ENCODE peak calls at places on chromosomes 2 and 18, in four cellular contexts. R is fibroblast of pulmonary artery; E is stimulated activated CD4-positive, alpha-beta T cell treated with anti-CD3 and anti-CD28 coated beads, Interleukin-2, amount 100 ng/mL, for 48 hours; U is stomach. O is an unnamed sample.

GRCh38 chr2:161029321-161029720 is 130.9 kb upstream of the TANK start:
- DNase-seq in U (no peak), E (no peak), R (no peak), O (no peak)

GRCh38 chr2:67625178-67625577 is 228.0 kb downstream of the ETAA1 start:
- DNase-seq in E (no peak), R (peak), U (no peak), O (peak)

GRCh38 chr18:36769611-36770314 is 59.0 kb downstream of the TPGS2 start:
- DNase-seq in E (no peak), R (no peak), U (no peak), O (no peak)

GRCh38 chr2:79178073-79178720 is 18.6 kb upstream of the REG3A start:
- DNase-seq in U (no peak), R (no peak), E (no peak), O (no peak)

GRCh38 chr2:219570924-219571310 is 422 bp downstream of the OBSL1 start:
- DNase-seq in E (no peak), R (peak), U (no peak), O (peak)

GRCh38 chr2:163604941-163605555 is 130.8 kb downstream of the FIGN start:
- DNase-seq in U (no peak), R (peak), E (no peak), O (peak)

GRCh38 chr2:30136729-30137444 is 9.9 kb upstream of the YPEL5 start:
- DNase-seq in R (no peak), E (no peak), U (no peak), O (no peak)

GRCh38 chr2:26685943-26686839 is 6.3 kb upstream of the KCNK3 start:
- DNase-seq in R (no peak), E (no peak), U (no peak), O (no peak)

GRCh38 chr2:107001964-107002696 is 116.2 kb upstream of the ST6GAL2 start:
- DNase-seq in E (no peak), R (peak), U (no peak), O (peak)

GRCh38 chr2:200863655-200864205 is 728 bp downstream of the CLK1 start:
- DNase-seq in R (no peak), E (no peak), U (no peak), O (peak)

GRCh38 chr18:3791258-3791657 is 341.3 kb downstream of the TGIF1 start:
- DNase-seq in E (no peak), U (no peak), R (peak), O (no peak)

GRCh38 chr2:122927217-122927616 is 1097.9 kb upstream of the CNTNAP5 start:
- DNase-seq in E (no peak), R (peak), U (no peak), O (no peak)